ENCODE peak calls at places on chromosomes 6 and 20, in five cellular contexts. One of them, this sample, is unnamed. For H3K9me3, the result is how much of the 10 kb centered on the place peaks cover.

GRCh38 chr20:4120921-4121321 is 105.6 kb upstream of the RNF24 start:
- DNase-seq in mucosa of descending colon: no peak
- DNase-seq in ovary: no peak
- DNase-seq in HCT116: no peak
- DNase-seq in upper lobe of left lung: no peak
- DNase-seq in this sample: no peak

GRCh38 chr6:124947821-124948451 is 14.3 kb upstream of the RNF217 start:
- DNase-seq in ovary: no peak
- DNase-seq in mucosa of descending colon: no peak
- DNase-seq in upper lobe of left lung: no peak
- DNase-seq in HCT116: no peak
- DNase-seq in this sample: no peak

GRCh38 chr20:45436732-45437485 is 21.0 kb downstream of the PIGT start:
- DNase-seq in upper lobe of left lung: peak
- DNase-seq in mucosa of descending colon: peak
- DNase-seq in HCT116: peak
- DNase-seq in ovary: peak
- DNase-seq in this sample: peak

GRCh38 chr6:159233365-159234101 is 64.3 kb downstream of the FNDC1 start:
- DNase-seq in mucosa of descending colon: no peak
- DNase-seq in HCT116: no peak
- DNase-seq in upper lobe of left lung: no peak
- DNase-seq in ovary: no peak
- DNase-seq in this sample: no peak

GRCh38 chr6:113856011-113856551 is 1.1 kb upstream of the MARCKS start:
- DNase-seq in ovary: peak
- DNase-seq in mucosa of descending colon: peak
- DNase-seq in upper lobe of left lung: no peak
- DNase-seq in HCT116: no peak
- DNase-seq in this sample: no peak

GRCh38 chr20:47857994-47858557 is 72.8 kb upstream of the SULF2 start:
- DNase-seq in ovary: no peak
- DNase-seq in mucosa of descending colon: no peak
- DNase-seq in HCT116: no peak
- DNase-seq in upper lobe of left lung: no peak
- DNase-seq in this sample: no peak

GRCh38 chr6:57226221-57226620 is 4.1 kb upstream of the RAB23 start:
- DNase-seq in upper lobe of left lung: no peak
- DNase-seq in ovary: no peak
- DNase-seq in mucosa of descending colon: no peak
- DNase-seq in HCT116: no peak
- DNase-seq in this sample: no peak

GRCh38 chr6:114421219-114421618 is 78.4 kb upstream of the HS3ST5 start:
- DNase-seq in HCT116: no peak
- DNase-seq in upper lobe of left lung: no peak
- DNase-seq in ovary: no peak
- DNase-seq in mucosa of descending colon: no peak
- DNase-seq in this sample: no peak

GRCh38 chr6:167671977-167672687 is 154.6 kb upstream of the AFDN start:
- DNase-seq in upper lobe of left lung: no peak
- DNase-seq in ovary: no peak
- DNase-seq in mucosa of descending colon: no peak
- DNase-seq in HCT116: no peak
- DNase-seq in this sample: no peak

GRCh38 chr6:167670938-167671338 is 155.8 kb upstream of the AFDN start:
- DNase-seq in mucosa of descending colon: no peak
- DNase-seq in ovary: no peak
- DNase-seq in HCT116: no peak
- DNase-seq in upper lobe of left lung: no peak
- DNase-seq in this sample: peak

GRCh38 chr6:167669870-167670802 is 156.6 kb upstream of the AFDN start:
- DNase-seq in mucosa of descending colon: no peak
- DNase-seq in ovary: no peak
- DNase-seq in HCT116: no peak
- DNase-seq in upper lobe of left lung: no peak
- DNase-seq in this sample: no peak

GRCh38 chr6:167673951-167674350 is 152.8 kb upstream of the AFDN start:
- DNase-seq in mucosa of descending colon: no peak
- DNase-seq in upper lobe of left lung: no peak
- DNase-seq in ovary: no peak
- DNase-seq in HCT116: no peak
- DNase-seq in this sample: no peak

DNA sequence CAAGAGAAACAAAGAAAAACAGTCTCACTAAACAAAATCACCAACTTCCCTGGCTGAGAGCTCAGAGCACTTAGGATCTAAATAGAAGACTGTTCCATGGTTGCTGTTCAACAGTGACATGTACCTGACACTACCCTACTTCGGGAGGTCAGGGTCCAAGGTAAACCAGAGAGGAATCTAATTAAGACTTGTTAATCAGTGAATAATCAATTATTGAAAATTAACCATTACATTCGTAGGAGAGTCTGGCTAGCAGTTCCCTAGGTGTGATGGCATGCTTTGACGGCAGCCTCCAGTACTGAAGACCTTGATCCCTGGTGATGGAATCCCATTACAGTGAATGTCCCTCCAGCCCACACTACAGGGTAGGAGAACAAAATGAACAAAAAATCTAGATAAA is 154.0 kb upstream of the AFDN start:
- DNase-seq in HCT116: no peak
- DNase-seq in upper lobe of left lung: no peak
- DNase-seq in mucosa of descending colon: no peak
- DNase-seq in ovary: no peak
- DNase-seq in this sample: no peak
- H3K9me3 ChIP-seq in HCT116: under half
- H3K9me3 ChIP-seq in upper lobe of left lung: under half
- H3K9me3 ChIP-seq in mucosa of descending colon: under half
- H3K9me3 ChIP-seq in ovary: under half
- H3K9me3 ChIP-seq in this sample: under half

GRCh38 chr6:4489538-4489937 is 286.7 kb upstream of the CDYL start:
- DNase-seq in ovary: no peak
- DNase-seq in mucosa of descending colon: no peak
- DNase-seq in HCT116: no peak
- DNase-seq in upper lobe of left lung: no peak
- DNase-seq in this sample: no peak
- H3K9me3 ChIP-seq in ovary: under half
- H3K9me3 ChIP-seq in mucosa of descending colon: under half
- H3K9me3 ChIP-seq in HCT116: under half
- H3K9me3 ChIP-seq in upper lobe of left lung: under half
- H3K9me3 ChIP-seq in this sample: under half

DNA sequence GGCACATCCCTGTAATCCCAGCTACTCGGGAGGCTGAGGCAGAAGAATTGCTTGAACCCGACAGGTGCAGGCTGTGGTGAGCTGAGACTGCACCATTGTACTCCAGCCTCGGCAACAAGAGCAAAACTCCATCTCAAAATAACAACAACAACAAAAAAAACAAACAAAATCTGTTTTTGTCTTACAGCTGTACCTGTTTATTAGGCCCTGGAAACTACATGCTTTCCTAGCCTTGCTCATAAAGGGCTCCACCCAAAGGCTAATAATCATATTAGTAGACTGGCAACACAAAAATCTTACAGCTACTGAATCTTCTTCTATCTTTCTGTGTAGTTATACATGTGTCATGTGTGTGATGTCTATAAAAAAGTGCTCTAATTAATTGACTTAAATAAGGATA is 503.9 kb upstream of the EYS start:
- DNase-seq in upper lobe of left lung: no peak
- DNase-seq in mucosa of descending colon: no peak
- DNase-seq in HCT116: no peak
- DNase-seq in ovary: no peak
- DNase-seq in this sample: no peak
- H3K9me3 ChIP-seq in upper lobe of left lung: under half
- H3K9me3 ChIP-seq in mucosa of descending colon: half or more
- H3K9me3 ChIP-seq in HCT116: under half
- H3K9me3 ChIP-seq in ovary: under half
- H3K9me3 ChIP-seq in this sample: half or more

GRCh38 chr6:36786055-36786675 is 53.1 kb downstream of the CPNE5 start:
- DNase-seq in mucosa of descending colon: no peak
- DNase-seq in HCT116: no peak
- DNase-seq in ovary: no peak
- DNase-seq in upper lobe of left lung: no peak
- DNase-seq in this sample: no peak

GRCh38 chr6:36784379-36784636 is 54.9 kb downstream of the CPNE5 start:
- DNase-seq in HCT116: no peak
- DNase-seq in ovary: no peak
- DNase-seq in upper lobe of left lung: no peak
- DNase-seq in mucosa of descending colon: no peak
- DNase-seq in this sample: no peak

GRCh38 chr6:36788186-36788585 is 51.1 kb downstream of the CPNE5 start:
- DNase-seq in ovary: no peak
- DNase-seq in HCT116: no peak
- DNase-seq in mucosa of descending colon: no peak
- DNase-seq in upper lobe of left lung: no peak
- DNase-seq in this sample: no peak

GRCh38 chr6:36788768-36789167 is 50.5 kb downstream of the CPNE5 start:
- DNase-seq in mucosa of descending colon: no peak
- DNase-seq in upper lobe of left lung: no peak
- DNase-seq in ovary: no peak
- DNase-seq in HCT116: no peak
- DNase-seq in this sample: peak

DNA sequence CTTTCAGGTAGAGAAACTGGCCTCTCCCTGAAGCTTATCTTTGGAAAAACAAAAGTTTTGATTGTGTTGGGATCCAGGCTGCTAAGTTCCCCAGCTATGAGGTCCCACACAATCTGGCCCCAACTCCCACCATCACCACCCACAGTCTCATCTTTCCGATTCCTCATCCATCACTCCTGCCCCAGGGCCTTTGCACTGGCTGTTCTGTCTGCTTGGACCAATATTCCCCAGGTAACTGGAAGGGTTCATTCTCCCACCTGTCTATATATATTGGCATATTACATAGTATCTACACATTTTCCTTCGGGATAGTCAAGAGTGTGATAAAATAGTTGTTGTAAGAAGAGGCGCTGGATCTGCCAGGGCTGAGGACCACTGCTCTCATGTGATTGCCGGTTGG is 52.0 kb downstream of the CPNE5 start:
- DNase-seq in ovary: no peak
- DNase-seq in upper lobe of left lung: no peak
- DNase-seq in mucosa of descending colon: no peak
- DNase-seq in HCT116: no peak
- DNase-seq in this sample: no peak
- H3K9me3 ChIP-seq in ovary: under half
- H3K9me3 ChIP-seq in upper lobe of left lung: under half
- H3K9me3 ChIP-seq in mucosa of descending colon: under half
- H3K9me3 ChIP-seq in HCT116: under half
- H3K9me3 ChIP-seq in this sample: under half

DNA sequence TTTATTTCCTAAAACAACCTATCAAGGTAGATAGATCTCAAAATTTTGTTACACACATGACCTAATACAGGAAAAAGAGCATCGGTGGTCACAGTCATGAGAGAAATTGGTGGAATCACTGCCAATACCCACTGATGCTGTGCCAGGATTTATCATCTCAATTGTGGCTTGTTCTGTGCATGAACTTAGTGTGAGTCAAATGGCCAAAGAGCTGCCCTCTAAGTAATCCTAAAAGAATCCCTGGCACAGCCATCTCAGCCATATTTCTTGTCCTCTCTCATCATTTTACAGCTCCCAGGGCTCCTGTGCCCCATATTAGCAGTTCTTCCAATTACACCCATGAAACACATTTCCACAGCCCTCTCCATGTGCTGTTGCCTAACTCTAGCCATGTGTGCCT is 6.1 kb downstream of the GSTA5 start:
- DNase-seq in upper lobe of left lung: no peak
- DNase-seq in HCT116: no peak
- DNase-seq in ovary: no peak
- DNase-seq in mucosa of descending colon: no peak
- DNase-seq in this sample: no peak
- H3K9me3 ChIP-seq in upper lobe of left lung: under half
- H3K9me3 ChIP-seq in HCT116: under half
- H3K9me3 ChIP-seq in ovary: under half
- H3K9me3 ChIP-seq in mucosa of descending colon: under half
- H3K9me3 ChIP-seq in this sample: under half

GRCh38 chr6:920512-920911 is 227.6 kb upstream of the EXOC2 start:
- DNase-seq in ovary: no peak
- DNase-seq in upper lobe of left lung: no peak
- DNase-seq in HCT116: no peak
- DNase-seq in mucosa of descending colon: no peak
- DNase-seq in this sample: no peak
- H3K9me3 ChIP-seq in ovary: under half
- H3K9me3 ChIP-seq in upper lobe of left lung: under half
- H3K9me3 ChIP-seq in HCT116: under half
- H3K9me3 ChIP-seq in mucosa of descending colon: under half
- H3K9me3 ChIP-seq in this sample: under half

DNA sequence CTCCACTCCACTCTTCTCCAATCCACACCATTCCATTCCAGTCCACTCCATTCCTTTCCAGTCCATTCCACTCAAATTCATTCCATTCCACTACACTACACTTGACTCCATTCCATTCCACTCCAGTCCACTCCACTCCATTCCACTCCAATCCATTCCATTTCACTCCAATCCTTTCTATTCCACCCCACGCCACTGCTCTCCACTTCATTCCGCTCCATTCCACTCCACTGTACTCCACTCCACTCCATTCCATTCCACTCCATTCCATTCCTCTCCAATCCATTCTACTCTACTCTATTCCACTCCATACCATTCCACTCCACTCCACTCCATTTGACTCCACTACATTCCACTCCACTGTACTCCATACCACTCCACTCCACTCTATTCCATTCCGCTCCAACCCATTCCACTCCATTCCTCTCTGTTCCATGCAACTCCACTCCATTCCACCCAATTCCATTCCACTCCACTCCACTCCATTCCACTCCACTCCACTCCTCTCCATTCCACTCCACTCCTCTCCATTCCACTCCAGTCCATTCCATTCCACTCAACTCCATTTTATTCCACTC is 23.4 kb upstream of the DEFB125 start:
- DNase-seq in mucosa of descending colon: no peak
- DNase-seq in ovary: no peak
- DNase-seq in upper lobe of left lung: no peak
- DNase-seq in HCT116: no peak
- DNase-seq in this sample: no peak
- H3K9me3 ChIP-seq in mucosa of descending colon: under half
- H3K9me3 ChIP-seq in ovary: under half
- H3K9me3 ChIP-seq in upper lobe of left lung: under half
- H3K9me3 ChIP-seq in HCT116: under half
- H3K9me3 ChIP-seq in this sample: half or more

This sample was measured in HepG2.